ENCODE peak calls at places on chromosomes 13 and 19, in ten cellular contexts. One of them, this sample, is unnamed.

GRCh38 chr19:38321646-38322323 is 2.1 kb downstream of the KCNK6 start:
- DNase-seq in upper lobe of right lung: no peak
- DNase-seq in thoracic aorta: no peak
- DNase-seq in tibial nerve: no peak
- DNase-seq in neural progenitor cell: peak
- DNase-seq in nephron progenitor cell: no peak
- DNase-seq in neural crest cell: no peak
- DNase-seq in GM10248: no peak
- DNase-seq in HFFc6: no peak
- DNase-seq in osteocyte: no peak
- DNase-seq in this sample: no peak

GRCh38 chr19:17475541-17476115 is 5.3 kb downstream of the SLC27A1 start:
- DNase-seq in upper lobe of right lung: no peak
- DNase-seq in thoracic aorta: no peak
- DNase-seq in tibial nerve: peak
- DNase-seq in neural progenitor cell: no peak
- DNase-seq in nephron progenitor cell: no peak
- DNase-seq in neural crest cell: peak
- DNase-seq in GM10248: no peak
- DNase-seq in HFFc6: peak
- DNase-seq in osteocyte: no peak
- DNase-seq in this sample: no peak

GRCh38 chr19:38692458-38693379 is 45.3 kb downstream of the ACTN4 start:
- DNase-seq in upper lobe of right lung: no peak
- DNase-seq in thoracic aorta: no peak
- DNase-seq in tibial nerve: no peak
- DNase-seq in neural progenitor cell: peak
- DNase-seq in nephron progenitor cell: no peak
- DNase-seq in neural crest cell: no peak
- DNase-seq in GM10248: no peak
- DNase-seq in HFFc6: no peak
- DNase-seq in osteocyte: no peak
- DNase-seq in this sample: no peak

GRCh38 chr13:91347996-91348905 is 764 bp downstream of the MIR17HG start:
- DNase-seq in upper lobe of right lung: peak
- DNase-seq in thoracic aorta: no peak
- DNase-seq in tibial nerve: peak
- DNase-seq in neural progenitor cell: peak
- DNase-seq in nephron progenitor cell: peak
- DNase-seq in neural crest cell: peak
- DNase-seq in GM10248: peak
- DNase-seq in HFFc6: peak
- DNase-seq in osteocyte: peak
- DNase-seq in this sample: peak

GRCh38 chr13:44283598-44283997 is 90.0 kb upstream of the SERP2 start:
- DNase-seq in upper lobe of right lung: no peak
- DNase-seq in thoracic aorta: no peak
- DNase-seq in tibial nerve: no peak
- DNase-seq in neural progenitor cell: no peak
- DNase-seq in nephron progenitor cell: no peak
- DNase-seq in neural crest cell: no peak
- DNase-seq in GM10248: no peak
- DNase-seq in HFFc6: no peak
- DNase-seq in osteocyte: no peak
- DNase-seq in this sample: no peak

GRCh38 chr13:31050486-31051400 is 111.0 kb downstream of the HSPH1 start:
- DNase-seq in upper lobe of right lung: no peak
- DNase-seq in thoracic aorta: no peak
- DNase-seq in tibial nerve: no peak
- DNase-seq in neural progenitor cell: peak
- DNase-seq in nephron progenitor cell: no peak
- DNase-seq in neural crest cell: no peak
- DNase-seq in GM10248: no peak
- DNase-seq in HFFc6: peak
- DNase-seq in osteocyte: no peak
- DNase-seq in this sample: no peak

GRCh38 chr19:15320118-15320517 is 12.2 kb downstream of the BRD4 start:
- DNase-seq in upper lobe of right lung: no peak
- DNase-seq in thoracic aorta: no peak
- DNase-seq in tibial nerve: no peak
- DNase-seq in neural progenitor cell: no peak
- DNase-seq in nephron progenitor cell: no peak
- DNase-seq in neural crest cell: no peak
- DNase-seq in GM10248: no peak
- DNase-seq in HFFc6: peak
- DNase-seq in osteocyte: no peak
- DNase-seq in this sample: no peak

GRCh38 chr19:46791944-46792343 is 3.5 kb upstream of the SLC1A5 start:
- DNase-seq in upper lobe of right lung: no peak
- DNase-seq in thoracic aorta: no peak
- DNase-seq in tibial nerve: no peak
- DNase-seq in neural progenitor cell: no peak
- DNase-seq in nephron progenitor cell: no peak
- DNase-seq in neural crest cell: no peak
- DNase-seq in GM10248: no peak
- DNase-seq in HFFc6: peak
- DNase-seq in osteocyte: no peak
- DNase-seq in this sample: no peak

GRCh38 chr19:42325896-42326771 is 699 bp downstream of the MEGF8 start:
- DNase-seq in upper lobe of right lung: no peak
- DNase-seq in thoracic aorta: no peak
- DNase-seq in tibial nerve: no peak
- DNase-seq in neural progenitor cell: no peak
- DNase-seq in nephron progenitor cell: peak
- DNase-seq in neural crest cell: peak
- DNase-seq in GM10248: peak
- DNase-seq in HFFc6: no peak
- DNase-seq in osteocyte: no peak
- DNase-seq in this sample: peak

GRCh38 chr13:101283782-101284181 is 132.5 kb downstream of the NALCN start:
- DNase-seq in upper lobe of right lung: no peak
- DNase-seq in thoracic aorta: no peak
- DNase-seq in tibial nerve: no peak
- DNase-seq in neural progenitor cell: no peak
- DNase-seq in nephron progenitor cell: no peak
- DNase-seq in neural crest cell: no peak
- DNase-seq in GM10248: no peak
- DNase-seq in HFFc6: no peak
- DNase-seq in osteocyte: no peak
- DNase-seq in this sample: no peak

GRCh38 chr13:44229371-44230030 is 144.1 kb upstream of the SERP2 start:
- DNase-seq in upper lobe of right lung: no peak
- DNase-seq in thoracic aorta: no peak
- DNase-seq in tibial nerve: no peak
- DNase-seq in neural progenitor cell: no peak
- DNase-seq in nephron progenitor cell: no peak
- DNase-seq in neural crest cell: no peak
- DNase-seq in GM10248: no peak
- DNase-seq in HFFc6: no peak
- DNase-seq in osteocyte: no peak
- DNase-seq in this sample: no peak

DNA sequence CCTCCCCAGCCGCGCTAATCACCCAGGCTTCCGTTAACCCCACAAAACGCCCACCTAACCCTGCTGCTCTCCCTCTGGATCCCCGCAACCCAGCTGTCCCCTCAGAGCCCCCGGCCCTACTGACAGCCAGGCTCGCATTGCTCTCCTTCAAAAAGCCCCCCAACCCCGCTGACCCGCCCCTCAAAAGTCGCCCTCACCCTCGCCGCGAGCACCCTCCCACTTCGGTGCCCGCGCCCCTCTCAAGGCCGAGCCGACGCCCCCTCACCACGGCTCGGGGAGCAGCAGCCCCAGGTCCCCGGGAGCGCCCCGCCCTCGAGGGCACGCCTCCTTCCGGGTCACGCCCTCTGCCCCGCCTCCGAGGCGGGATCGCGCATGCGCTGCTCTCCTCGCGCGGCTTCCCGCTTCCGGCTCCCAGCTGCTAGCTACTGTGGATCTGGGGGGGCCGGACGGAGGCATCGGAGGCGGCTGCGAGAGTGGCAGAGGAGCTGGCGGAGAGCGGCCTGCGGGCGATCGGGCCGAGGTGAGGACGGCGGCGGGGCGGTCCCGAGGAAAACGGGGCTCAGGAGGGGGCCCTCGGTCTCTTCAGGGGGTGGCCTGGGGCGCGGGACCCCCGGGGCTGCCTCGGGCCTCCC is 46.1 kb downstream of the ARHGEF18 start:
- DNase-seq in upper lobe of right lung: peak
- DNase-seq in thoracic aorta: peak
- DNase-seq in tibial nerve: peak
- DNase-seq in neural progenitor cell: peak
- DNase-seq in nephron progenitor cell: peak
- DNase-seq in neural crest cell: peak
- DNase-seq in GM10248: peak
- DNase-seq in HFFc6: peak
- DNase-seq in osteocyte: peak
- DNase-seq in this sample: peak
- TF ChIP-seq CTCF in upper lobe of right lung: peak
- TF ChIP-seq CTCF in thoracic aorta: no peak
- TF ChIP-seq CTCF in tibial nerve: no peak
- TF ChIP-seq CTCF in neural progenitor cell: peak
- TF ChIP-seq CTCF in nephron progenitor cell: no peak
- TF ChIP-seq CTCF in neural crest cell: no peak
- TF ChIP-seq CTCF in GM10248: no peak
- TF ChIP-seq CTCF in HFFc6: no peak
- TF ChIP-seq CTCF in osteocyte: no peak
- TF ChIP-seq CTCF in this sample: no peak

DNA sequence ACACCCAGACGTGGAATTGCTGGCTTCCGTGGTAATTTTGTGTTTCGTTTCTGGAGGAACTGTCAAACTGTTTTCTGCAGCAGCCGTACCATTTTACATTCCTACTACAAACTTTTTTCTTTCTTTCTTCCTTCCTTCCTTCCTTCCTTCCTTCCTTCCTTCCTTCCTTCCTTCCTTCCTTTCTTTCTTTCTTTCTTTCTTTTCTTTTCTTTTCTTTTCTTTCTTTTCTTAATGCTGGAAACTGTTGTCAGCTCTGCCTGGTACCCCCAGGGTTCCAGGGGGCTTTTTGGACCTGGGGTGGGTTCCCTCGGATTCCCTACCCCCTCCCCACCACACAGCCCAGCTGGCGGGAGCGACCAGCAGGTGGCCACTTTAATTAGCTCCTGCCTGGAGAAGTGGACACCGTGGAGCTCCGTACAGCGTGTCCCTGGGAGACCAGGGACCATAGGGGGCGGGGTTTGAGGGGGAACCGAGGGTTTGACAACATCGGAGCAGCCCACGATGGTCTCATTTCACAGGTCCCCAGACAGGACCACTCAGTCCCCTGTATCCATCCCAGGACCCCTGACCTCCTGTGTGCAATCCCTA is 24.4 kb downstream of the CELF5 start:
- DNase-seq in upper lobe of right lung: no peak
- DNase-seq in thoracic aorta: no peak
- DNase-seq in tibial nerve: no peak
- DNase-seq in neural progenitor cell: peak
- DNase-seq in nephron progenitor cell: no peak
- DNase-seq in neural crest cell: no peak
- DNase-seq in GM10248: no peak
- DNase-seq in HFFc6: no peak
- DNase-seq in osteocyte: no peak
- DNase-seq in this sample: no peak
- TF ChIP-seq CTCF in upper lobe of right lung: no peak
- TF ChIP-seq CTCF in thoracic aorta: no peak
- TF ChIP-seq CTCF in tibial nerve: no peak
- TF ChIP-seq CTCF in neural progenitor cell: no peak
- TF ChIP-seq CTCF in nephron progenitor cell: no peak
- TF ChIP-seq CTCF in neural crest cell: no peak
- TF ChIP-seq CTCF in GM10248: no peak
- TF ChIP-seq CTCF in HFFc6: no peak
- TF ChIP-seq CTCF in osteocyte: no peak
- TF ChIP-seq CTCF in this sample: no peak

GRCh38 chr19:2798158-2798685 is 12.9 kb downstream of the THOP1 start:
- DNase-seq in upper lobe of right lung: no peak
- DNase-seq in thoracic aorta: no peak
- DNase-seq in tibial nerve: no peak
- DNase-seq in neural progenitor cell: no peak
- DNase-seq in nephron progenitor cell: no peak
- DNase-seq in neural crest cell: no peak
- DNase-seq in GM10248: no peak
- DNase-seq in HFFc6: no peak
- DNase-seq in osteocyte: no peak
- DNase-seq in this sample: no peak

GRCh38 chr19:2802826-2803225 is 16.8 kb upstream of the ZNF554 start:
- DNase-seq in upper lobe of right lung: no peak
- DNase-seq in thoracic aorta: no peak
- DNase-seq in tibial nerve: no peak
- DNase-seq in neural progenitor cell: no peak
- DNase-seq in nephron progenitor cell: no peak
- DNase-seq in neural crest cell: no peak
- DNase-seq in GM10248: no peak
- DNase-seq in HFFc6: no peak
- DNase-seq in osteocyte: no peak
- DNase-seq in this sample: no peak

GRCh38 chr19:2798733-2799132 is 13.4 kb downstream of the THOP1 start:
- DNase-seq in upper lobe of right lung: no peak
- DNase-seq in thoracic aorta: no peak
- DNase-seq in tibial nerve: no peak
- DNase-seq in neural progenitor cell: no peak
- DNase-seq in nephron progenitor cell: no peak
- DNase-seq in neural crest cell: no peak
- DNase-seq in GM10248: no peak
- DNase-seq in HFFc6: no peak
- DNase-seq in osteocyte: no peak
- DNase-seq in this sample: no peak

GRCh38 chr19:2799273-2800020 is 14.1 kb downstream of the THOP1 start:
- DNase-seq in upper lobe of right lung: no peak
- DNase-seq in thoracic aorta: no peak
- DNase-seq in tibial nerve: no peak
- DNase-seq in neural progenitor cell: no peak
- DNase-seq in nephron progenitor cell: no peak
- DNase-seq in neural crest cell: no peak
- DNase-seq in GM10248: no peak
- DNase-seq in HFFc6: no peak
- DNase-seq in osteocyte: no peak
- DNase-seq in this sample: no peak

GRCh38 chr19:2800506-2800905 is 15.2 kb downstream of the THOP1 start:
- DNase-seq in upper lobe of right lung: no peak
- DNase-seq in thoracic aorta: no peak
- DNase-seq in tibial nerve: no peak
- DNase-seq in neural progenitor cell: no peak
- DNase-seq in nephron progenitor cell: no peak
- DNase-seq in neural crest cell: no peak
- DNase-seq in GM10248: no peak
- DNase-seq in HFFc6: no peak
- DNase-seq in osteocyte: no peak
- DNase-seq in this sample: no peak
- TF ChIP-seq CTCF in upper lobe of right lung: no peak
- TF ChIP-seq CTCF in thoracic aorta: no peak
- TF ChIP-seq CTCF in tibial nerve: no peak
- TF ChIP-seq CTCF in neural progenitor cell: no peak
- TF ChIP-seq CTCF in nephron progenitor cell: no peak
- TF ChIP-seq CTCF in neural crest cell: no peak
- TF ChIP-seq CTCF in GM10248: no peak
- TF ChIP-seq CTCF in HFFc6: no peak
- TF ChIP-seq CTCF in osteocyte: no peak
- TF ChIP-seq CTCF in this sample: no peak

DNA sequence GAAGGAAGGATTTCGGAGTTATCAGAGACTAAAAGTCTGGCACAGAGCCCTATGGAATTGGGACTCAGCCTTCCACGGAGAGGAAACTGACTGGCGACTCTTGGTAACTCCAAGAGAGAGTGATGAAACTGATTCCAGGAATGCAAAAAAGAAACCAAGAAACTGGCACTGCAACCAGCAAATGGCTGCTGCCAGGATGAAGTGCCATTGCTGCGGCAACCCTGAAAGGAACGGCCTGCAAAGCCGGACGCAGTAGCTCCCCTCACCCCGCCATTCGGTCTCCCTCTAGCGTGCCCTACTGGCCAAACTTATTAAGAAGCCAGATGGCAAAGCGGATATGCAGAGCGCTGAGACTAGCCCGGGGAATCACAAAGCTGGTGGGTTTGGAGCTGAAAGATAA is 236.0 kb downstream of the PCDH9 start:
- DNase-seq in upper lobe of right lung: peak
- DNase-seq in thoracic aorta: peak
- DNase-seq in tibial nerve: peak
- DNase-seq in neural progenitor cell: peak
- DNase-seq in nephron progenitor cell: peak
- DNase-seq in neural crest cell: peak
- DNase-seq in GM10248: peak
- DNase-seq in HFFc6: no peak
- DNase-seq in osteocyte: peak
- DNase-seq in this sample: peak
- TF ChIP-seq CTCF in upper lobe of right lung: peak
- TF ChIP-seq CTCF in thoracic aorta: peak
- TF ChIP-seq CTCF in tibial nerve: peak
- TF ChIP-seq CTCF in neural progenitor cell: peak
- TF ChIP-seq CTCF in nephron progenitor cell: peak
- TF ChIP-seq CTCF in neural crest cell: peak
- TF ChIP-seq CTCF in GM10248: peak
- TF ChIP-seq CTCF in HFFc6: peak
- TF ChIP-seq CTCF in osteocyte: peak
- TF ChIP-seq CTCF in this sample: peak

This sample was measured in B cell.